ENCODE peak calls at places on chromosomes 16 and 17, in six cellular contexts. One of them, this sample, is unnamed. For H3K4me1 and H3K9me3, the result is how much of the 10 kb centered on the place peaks cover.

GRCh38 chr17:8740486-8740885 is 4.2 kb downstream of the CCDC42 start:
- DNase-seq in CD4-positive, CD25-positive, alpha-beta regulatory T cell: peak
- DNase-seq in H1: no peak
- DNase-seq in thoracic aorta: no peak
- DNase-seq in CD8-positive, alpha-beta T cell: peak
- DNase-seq in ascending aorta: no peak
- DNase-seq in this sample: peak

GRCh38 chr17:60525347-60525623 is 757 bp downstream of the APPBP2 start:
- DNase-seq in ascending aorta: no peak
- DNase-seq in thoracic aorta: no peak
- DNase-seq in CD4-positive, CD25-positive, alpha-beta regulatory T cell: no peak
- DNase-seq in H1: no peak
- DNase-seq in CD8-positive, alpha-beta T cell: no peak
- DNase-seq in this sample: no peak

GRCh38 chr17:70040336-70040735 is 34.7 kb upstream of the KCNJ16 start:
- DNase-seq in H1: no peak
- DNase-seq in ascending aorta: no peak
- DNase-seq in CD4-positive, CD25-positive, alpha-beta regulatory T cell: no peak
- DNase-seq in thoracic aorta: no peak
- DNase-seq in CD8-positive, alpha-beta T cell: no peak
- DNase-seq in this sample: no peak

GRCh38 chr16:58556678-58557077 is 41.4 kb downstream of the SETD6 start:
- DNase-seq in H1: no peak
- DNase-seq in ascending aorta: no peak
- DNase-seq in CD4-positive, CD25-positive, alpha-beta regulatory T cell: no peak
- DNase-seq in thoracic aorta: no peak
- DNase-seq in CD8-positive, alpha-beta T cell: no peak
- DNase-seq in this sample: no peak

GRCh38 chr17:10657123-10657522 is at the start of gene MYH3:
- DNase-seq in CD8-positive, alpha-beta T cell: no peak
- DNase-seq in H1: no peak
- DNase-seq in thoracic aorta: no peak
- DNase-seq in CD4-positive, CD25-positive, alpha-beta regulatory T cell: no peak
- DNase-seq in ascending aorta: no peak
- DNase-seq in this sample: no peak

GRCh38 chr17:42288985-42289862 is 926 bp downstream of the STAT5A start:
- DNase-seq in H1: no peak
- DNase-seq in ascending aorta: peak
- DNase-seq in thoracic aorta: no peak
- DNase-seq in CD8-positive, alpha-beta T cell: peak
- DNase-seq in CD4-positive, CD25-positive, alpha-beta regulatory T cell: peak
- DNase-seq in this sample: no peak

GRCh38 chr16:3087836-3088235 is 11.3 kb downstream of the ZSCAN10 start:
- DNase-seq in H1: no peak
- DNase-seq in CD8-positive, alpha-beta T cell: no peak
- DNase-seq in CD4-positive, CD25-positive, alpha-beta regulatory T cell: no peak
- DNase-seq in thoracic aorta: no peak
- DNase-seq in ascending aorta: no peak
- DNase-seq in this sample: no peak

GRCh38 chr16:77344306-77344705 is 90.5 kb downstream of the ADAMTS18 start:
- DNase-seq in thoracic aorta: no peak
- DNase-seq in H1: no peak
- DNase-seq in CD8-positive, alpha-beta T cell: no peak
- DNase-seq in CD4-positive, CD25-positive, alpha-beta regulatory T cell: no peak
- DNase-seq in ascending aorta: no peak
- DNase-seq in this sample: no peak

GRCh38 chr16:66266436-66267286 is 99.8 kb upstream of the CDH5 start:
- DNase-seq in thoracic aorta: no peak
- DNase-seq in ascending aorta: no peak
- DNase-seq in CD4-positive, CD25-positive, alpha-beta regulatory T cell: no peak
- DNase-seq in CD8-positive, alpha-beta T cell: no peak
- DNase-seq in H1: no peak
- DNase-seq in this sample: no peak

GRCh38 chr16:22235839-22236745 is 30.0 kb downstream of the EEF2K start:
- DNase-seq in CD4-positive, CD25-positive, alpha-beta regulatory T cell: no peak
- DNase-seq in H1: no peak
- DNase-seq in thoracic aorta: peak
- DNase-seq in CD8-positive, alpha-beta T cell: no peak
- DNase-seq in ascending aorta: no peak
- DNase-seq in this sample: no peak

GRCh38 chr17:16935241-16935663 is 36.7 kb downstream of the TNFRSF13B start:
- DNase-seq in H1: no peak
- DNase-seq in thoracic aorta: no peak
- DNase-seq in ascending aorta: peak
- DNase-seq in CD8-positive, alpha-beta T cell: no peak
- DNase-seq in CD4-positive, CD25-positive, alpha-beta regulatory T cell: no peak
- DNase-seq in this sample: no peak

GRCh38 chr16:89038811-89039735 is 54.6 kb upstream of the ACSF3 start:
- DNase-seq in thoracic aorta: no peak
- DNase-seq in CD8-positive, alpha-beta T cell: no peak
- DNase-seq in CD4-positive, CD25-positive, alpha-beta regulatory T cell: no peak
- DNase-seq in ascending aorta: no peak
- DNase-seq in H1: no peak
- DNase-seq in this sample: no peak

GRCh38 chr16:80994451-80994850 is 12.2 kb downstream of the CMC2 start:
- DNase-seq in CD8-positive, alpha-beta T cell: no peak
- DNase-seq in CD4-positive, CD25-positive, alpha-beta regulatory T cell: no peak
- DNase-seq in H1: no peak
- DNase-seq in thoracic aorta: no peak
- DNase-seq in ascending aorta: no peak
- DNase-seq in this sample: no peak

GRCh38 chr17:45227101-45227591 is 5.5 kb downstream of the FMNL1 start:
- DNase-seq in CD4-positive, CD25-positive, alpha-beta regulatory T cell: no peak
- DNase-seq in H1: no peak
- DNase-seq in ascending aorta: no peak
- DNase-seq in thoracic aorta: no peak
- DNase-seq in CD8-positive, alpha-beta T cell: no peak
- DNase-seq in this sample: no peak

GRCh38 chr16:53625221-53625620 is 78.4 kb downstream of the RPGRIP1L start:
- DNase-seq in H1: no peak
- DNase-seq in CD8-positive, alpha-beta T cell: no peak
- DNase-seq in CD4-positive, CD25-positive, alpha-beta regulatory T cell: no peak
- DNase-seq in thoracic aorta: no peak
- DNase-seq in ascending aorta: no peak
- DNase-seq in this sample: no peak

GRCh38 chr16:27945233-27945975 is 118.1 kb downstream of the GSG1L start:
- DNase-seq in H1: no peak
- DNase-seq in thoracic aorta: no peak
- DNase-seq in ascending aorta: no peak
- DNase-seq in CD8-positive, alpha-beta T cell: no peak
- DNase-seq in CD4-positive, CD25-positive, alpha-beta regulatory T cell: no peak
- DNase-seq in this sample: no peak

GRCh38 chr16:10678655-10679054 is 16.1 kb downstream of the TEKT5 start:
- DNase-seq in H1: no peak
- DNase-seq in ascending aorta: no peak
- DNase-seq in thoracic aorta: no peak
- DNase-seq in CD4-positive, CD25-positive, alpha-beta regulatory T cell: no peak
- DNase-seq in CD8-positive, alpha-beta T cell: no peak
- DNase-seq in this sample: no peak

GRCh38 chr16:21599994-21600773 is 807 bp downstream of the METTL9 start:
- DNase-seq in CD4-positive, CD25-positive, alpha-beta regulatory T cell: peak
- DNase-seq in H1: no peak
- DNase-seq in thoracic aorta: no peak
- DNase-seq in ascending aorta: no peak
- DNase-seq in CD8-positive, alpha-beta T cell: peak
- DNase-seq in this sample: no peak

GRCh38 chr17:77591231-77591785 is 367.2 kb upstream of the TNRC6C start:
- DNase-seq in ascending aorta: no peak
- DNase-seq in CD4-positive, CD25-positive, alpha-beta regulatory T cell: no peak
- DNase-seq in H1: no peak
- DNase-seq in CD8-positive, alpha-beta T cell: no peak
- DNase-seq in thoracic aorta: no peak
- DNase-seq in this sample: no peak

GRCh38 chr17:58873926-58874325 is 118.3 kb downstream of the PPM1E start:
- DNase-seq in CD4-positive, CD25-positive, alpha-beta regulatory T cell: no peak
- DNase-seq in H1: no peak
- DNase-seq in ascending aorta: no peak
- DNase-seq in thoracic aorta: no peak
- DNase-seq in CD8-positive, alpha-beta T cell: no peak
- DNase-seq in this sample: no peak

GRCh38 chr17:11391134-11391533 is 150.1 kb downstream of the SHISA6 start:
- DNase-seq in thoracic aorta: no peak
- DNase-seq in H1: no peak
- DNase-seq in CD8-positive, alpha-beta T cell: no peak
- DNase-seq in ascending aorta: no peak
- DNase-seq in CD4-positive, CD25-positive, alpha-beta regulatory T cell: no peak
- DNase-seq in this sample: peak

GRCh38 chr17:81184596-81184995 is 18.6 kb upstream of the AATK start:
- DNase-seq in CD4-positive, CD25-positive, alpha-beta regulatory T cell: no peak
- DNase-seq in thoracic aorta: no peak
- DNase-seq in H1: no peak
- DNase-seq in ascending aorta: no peak
- DNase-seq in CD8-positive, alpha-beta T cell: no peak
- DNase-seq in this sample: no peak

GRCh38 chr17:78409191-78409621 is 30.8 kb downstream of the PGS1 start:
- DNase-seq in H1: no peak
- DNase-seq in thoracic aorta: no peak
- DNase-seq in ascending aorta: no peak
- DNase-seq in CD8-positive, alpha-beta T cell: no peak
- DNase-seq in CD4-positive, CD25-positive, alpha-beta regulatory T cell: no peak
- DNase-seq in this sample: no peak

GRCh38 chr16:1168837-1169236 is 15.9 kb downstream of the CACNA1H start:
- DNase-seq in CD8-positive, alpha-beta T cell: no peak
- DNase-seq in H1: no peak
- DNase-seq in thoracic aorta: no peak
- DNase-seq in ascending aorta: no peak
- DNase-seq in CD4-positive, CD25-positive, alpha-beta regulatory T cell: no peak
- DNase-seq in this sample: no peak

GRCh38 chr16:593406-593805 is 3.5 kb downstream of the RAB40C start:
- DNase-seq in CD8-positive, alpha-beta T cell: no peak
- DNase-seq in CD4-positive, CD25-positive, alpha-beta regulatory T cell: no peak
- DNase-seq in H1: no peak
- DNase-seq in thoracic aorta: no peak
- DNase-seq in ascending aorta: no peak
- DNase-seq in this sample: no peak

GRCh38 chr16:68472581-68472980 is 24.3 kb upstream of the SMPD3 start:
- DNase-seq in thoracic aorta: no peak
- DNase-seq in CD4-positive, CD25-positive, alpha-beta regulatory T cell: no peak
- DNase-seq in H1: no peak
- DNase-seq in ascending aorta: no peak
- DNase-seq in CD8-positive, alpha-beta T cell: no peak
- DNase-seq in this sample: no peak

GRCh38 chr16:68469728-68470460 is 21.6 kb upstream of the SMPD3 start:
- DNase-seq in CD8-positive, alpha-beta T cell: no peak
- DNase-seq in thoracic aorta: no peak
- DNase-seq in ascending aorta: no peak
- DNase-seq in CD4-positive, CD25-positive, alpha-beta regulatory T cell: peak
- DNase-seq in H1: no peak
- DNase-seq in this sample: no peak

GRCh38 chr16:68473358-68474064 is 25.2 kb upstream of the SMPD3 start:
- DNase-seq in ascending aorta: no peak
- DNase-seq in H1: no peak
- DNase-seq in CD4-positive, CD25-positive, alpha-beta regulatory T cell: no peak
- DNase-seq in thoracic aorta: no peak
- DNase-seq in CD8-positive, alpha-beta T cell: no peak
- DNase-seq in this sample: no peak

GRCh38 chr16:68468849-68469248 is 20.5 kb upstream of the SMPD3 start:
- DNase-seq in CD4-positive, CD25-positive, alpha-beta regulatory T cell: no peak
- DNase-seq in thoracic aorta: no peak
- DNase-seq in ascending aorta: no peak
- DNase-seq in CD8-positive, alpha-beta T cell: no peak
- DNase-seq in H1: no peak
- DNase-seq in this sample: no peak

GRCh38 chr16:68470461-68471150 is 22.3 kb upstream of the SMPD3 start:
- DNase-seq in thoracic aorta: no peak
- DNase-seq in ascending aorta: no peak
- DNase-seq in CD4-positive, CD25-positive, alpha-beta regulatory T cell: no peak
- DNase-seq in H1: no peak
- DNase-seq in CD8-positive, alpha-beta T cell: peak
- DNase-seq in this sample: no peak
- H3K4me3 ChIP-seq in thoracic aorta: peak
- H3K4me3 ChIP-seq in ascending aorta: peak
- H3K4me3 ChIP-seq in CD4-positive, CD25-positive, alpha-beta regulatory T cell: peak
- H3K4me3 ChIP-seq in H1: no peak
- H3K4me3 ChIP-seq in CD8-positive, alpha-beta T cell: peak
- H3K4me3 ChIP-seq in this sample: no peak

GRCh38 chr17:56912105-56912999 is 1.5 kb downstream of the TRIM25 start:
- DNase-seq in thoracic aorta: no peak
- DNase-seq in H1: no peak
- DNase-seq in ascending aorta: no peak
- DNase-seq in CD4-positive, CD25-positive, alpha-beta regulatory T cell: no peak
- DNase-seq in CD8-positive, alpha-beta T cell: no peak
- DNase-seq in this sample: no peak
- H3K4me1 ChIP-seq in thoracic aorta: under half
- H3K4me1 ChIP-seq in H1: under half
- H3K4me1 ChIP-seq in ascending aorta: under half
- H3K4me1 ChIP-seq in CD4-positive, CD25-positive, alpha-beta regulatory T cell: half or more
- H3K4me1 ChIP-seq in CD8-positive, alpha-beta T cell: under half
- H3K4me1 ChIP-seq in this sample: under half

GRCh38 chr16:79792952-79793351 is 192.4 kb upstream of the MAF start:
- DNase-seq in CD8-positive, alpha-beta T cell: no peak
- DNase-seq in H1: no peak
- DNase-seq in thoracic aorta: no peak
- DNase-seq in CD4-positive, CD25-positive, alpha-beta regulatory T cell: no peak
- DNase-seq in ascending aorta: no peak
- DNase-seq in this sample: no peak

GRCh38 chr16:79786389-79786788 is 185.9 kb upstream of the MAF start:
- DNase-seq in ascending aorta: no peak
- DNase-seq in H1: no peak
- DNase-seq in thoracic aorta: no peak
- DNase-seq in CD4-positive, CD25-positive, alpha-beta regulatory T cell: no peak
- DNase-seq in CD8-positive, alpha-beta T cell: no peak
- DNase-seq in this sample: no peak

GRCh38 chr16:79795556-79795955 is 195.0 kb upstream of the MAF start:
- DNase-seq in ascending aorta: no peak
- DNase-seq in H1: no peak
- DNase-seq in thoracic aorta: no peak
- DNase-seq in CD8-positive, alpha-beta T cell: no peak
- DNase-seq in CD4-positive, CD25-positive, alpha-beta regulatory T cell: no peak
- DNase-seq in this sample: no peak

GRCh38 chr16:79788949-79789348 is 188.4 kb upstream of the MAF start:
- DNase-seq in H1: no peak
- DNase-seq in ascending aorta: no peak
- DNase-seq in CD4-positive, CD25-positive, alpha-beta regulatory T cell: no peak
- DNase-seq in thoracic aorta: no peak
- DNase-seq in CD8-positive, alpha-beta T cell: no peak
- DNase-seq in this sample: no peak

GRCh38 chr16:79790854-79791253 is 190.3 kb upstream of the MAF start:
- DNase-seq in thoracic aorta: no peak
- DNase-seq in CD8-positive, alpha-beta T cell: no peak
- DNase-seq in H1: no peak
- DNase-seq in CD4-positive, CD25-positive, alpha-beta regulatory T cell: no peak
- DNase-seq in ascending aorta: no peak
- DNase-seq in this sample: no peak
- H3K9me3 ChIP-seq in thoracic aorta: under half
- H3K9me3 ChIP-seq in CD8-positive, alpha-beta T cell: under half
- H3K9me3 ChIP-seq in H1: under half
- H3K9me3 ChIP-seq in CD4-positive, CD25-positive, alpha-beta regulatory T cell: under half
- H3K9me3 ChIP-seq in ascending aorta: under half
- H3K9me3 ChIP-seq in this sample: under half

GRCh38 chr17:50396261-50397110 is 837 bp downstream of the LRRC59 start:
- DNase-seq in ascending aorta: peak
- DNase-seq in thoracic aorta: peak
- DNase-seq in CD4-positive, CD25-positive, alpha-beta regulatory T cell: no peak
- DNase-seq in H1: no peak
- DNase-seq in CD8-positive, alpha-beta T cell: no peak
- DNase-seq in this sample: no peak
- H3K4me3 ChIP-seq in ascending aorta: peak
- H3K4me3 ChIP-seq in thoracic aorta: peak
- H3K4me3 ChIP-seq in CD4-positive, CD25-positive, alpha-beta regulatory T cell: peak
- H3K4me3 ChIP-seq in H1: peak
- H3K4me3 ChIP-seq in CD8-positive, alpha-beta T cell: peak
- H3K4me3 ChIP-seq in this sample: peak

This sample was measured in iPS DF 6.9.